ENCODE peak calls at places on chromosomes 13 and 19, in five cellular contexts. N is endothelial cell of umbilical vein, E is neural progenitor cell, R is GM23248, S is HCT116. B is an unnamed sample. For H3K36me3, the result is how much of the 10 kb centered on the place peaks cover.

GRCh38 chr13:94537740-94538630 is 58.0 kb downstream of the TGDS start:
- DNase-seq in R (no peak), E (no peak), N (no peak), S (no peak), B (no peak)

GRCh38 chr19:4329858-4330257 is 8.8 kb downstream of the STAP2 start:
- DNase-seq in E (no peak), R (no peak), N (no peak), S (no peak), B (no peak)

GRCh38 chr13:110936519-110936918 is 21.6 kb upstream of the ANKRD10 start:
- DNase-seq in R (no peak), N (no peak), E (no peak), S (no peak), B (no peak)

GRCh38 chr19:2575734-2576481 is 100.0 kb downstream of the GADD45B start:
- DNase-seq in E (no peak), S (no peak), N (no peak), R (peak), B (no peak)

GRCh38 chr13:44231786-44232516 is 141.7 kb upstream of the SERP2 start:
- DNase-seq in R (peak), N (peak), E (no peak), S (peak), B (peak)

GRCh38 chr19:3805859-3806258 is 19.7 kb upstream of the MATK start:
- DNase-seq in R (no peak), N (no peak), S (no peak), E (no peak), B (no peak)

GRCh38 chr19:15114153-15114540 is 6.9 kb downstream of the SYDE1 start:
- DNase-seq in R (peak), N (no peak), E (no peak), S (no peak), B (peak)

GRCh38 chr19:39237200-39238184 is 7.3 kb downstream of the IFNL3 start:
- DNase-seq in N (no peak), E (no peak), S (peak), R (no peak), B (no peak)

GRCh38 chr19:10744848-10745293 is 27.0 kb downstream of the DNM2 start:
- DNase-seq in E (no peak), S (no peak), R (no peak), N (no peak), B (no peak)

GRCh38 chr19:2495130-2495641 is 19.3 kb downstream of the GADD45B start:
- DNase-seq in E (peak), S (no peak), N (peak), R (peak), B (no peak)

GRCh38 chr13:82758056-82758455 is 1124.2 kb downstream of the SLITRK1 start:
- DNase-seq in R (peak), S (peak), N (no peak), E (peak), B (no peak)

GRCh38 chr13:49062297-49062896 is 86.7 kb downstream of the FNDC3A start:
- DNase-seq in E (no peak), S (no peak), R (peak), N (peak), B (no peak)

GRCh38 chr13:31043891-31044657 is 111.6 kb downstream of the TEX26 start:
- DNase-seq in R (peak), E (peak), N (peak), S (peak), B (peak)

GRCh38 chr19:18609717-18610051 is 3.0 kb upstream of the TMEM59L start:
- DNase-seq in N (no peak), R (no peak), S (no peak), E (no peak), B (no peak)

GRCh38 chr19:18608805-18609716 is 2.5 kb upstream of the CRLF1 start:
- DNase-seq in R (no peak), E (no peak), N (no peak), S (no peak), B (no peak)

GRCh38 chr19:18611327-18612050 is 1.2 kb upstream of the TMEM59L start:
- DNase-seq in R (no peak), N (no peak), S (no peak), E (peak), B (no peak)

GRCh38 chr19:18610556-18611326 is 1.9 kb upstream of the TMEM59L start:
- DNase-seq in E (peak), N (no peak), R (no peak), S (no peak), B (no peak)

GRCh38 chr19:18610245-18610555 is 2.5 kb upstream of the TMEM59L start:
- DNase-seq in N (no peak), S (no peak), R (no peak), E (peak), B (no peak)
- TF ChIP-seq EZH2 in N (no peak), S (no peak), R (no peak), E (no peak), B (no peak)

GRCh38 chr13:26185720-26186119 is 36.4 kb downstream of the RNF6 start:
- DNase-seq in N (no peak), S (no peak), R (no peak), E (no peak), B (no peak)
- H3K9ac ChIP-seq in N (peak), S (no peak), R (peak), E (no peak), B (peak)

GRCh38 chr19:52778811-52779210 is 7.8 kb downstream of the ZNF600 start:
- DNase-seq in S (no peak), E (no peak), R (peak), N (no peak), B (no peak)
- H3K36me3 ChIP-seq in S (under half), E (under half), R (under half), N (under half), B (under half)

DNA sequence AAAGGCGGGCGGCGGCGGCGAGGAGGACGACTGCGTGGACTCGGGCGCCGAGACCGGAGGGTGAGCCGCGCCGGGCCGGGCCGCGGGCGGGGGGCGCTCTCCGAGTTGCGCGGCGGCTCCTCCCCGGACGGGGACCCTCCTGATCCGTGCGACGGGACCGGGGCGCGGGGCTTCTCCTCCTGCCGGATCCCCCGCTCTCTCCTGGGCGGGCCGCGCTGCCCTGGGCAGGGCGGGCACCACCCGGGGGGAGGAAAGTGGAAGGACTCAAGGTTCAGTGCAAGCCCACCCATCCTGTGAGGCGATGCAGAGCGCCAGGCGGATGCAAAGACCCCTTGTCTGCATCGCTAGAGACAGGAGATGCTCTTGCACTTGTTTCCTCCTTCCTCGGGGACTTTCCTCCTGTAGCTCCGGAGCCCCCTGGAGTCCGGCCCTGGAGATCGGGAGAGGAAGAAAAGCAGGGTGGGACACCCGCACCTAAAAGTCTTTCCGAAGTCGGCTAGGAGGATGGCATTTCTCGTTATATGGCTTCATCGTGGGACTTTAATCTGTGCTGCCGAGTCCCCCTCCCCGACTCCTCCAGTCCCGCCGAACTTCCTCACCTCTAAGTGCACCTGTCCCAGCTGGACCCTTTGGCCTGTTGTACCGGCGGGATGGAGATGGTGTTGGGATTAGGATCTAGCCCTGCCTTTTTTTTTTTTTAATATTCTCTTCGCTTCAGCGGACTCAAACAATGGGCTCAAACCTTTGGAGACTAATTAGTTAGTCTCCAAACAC is 499 bp downstream of the FAM124A start:
- DNase-seq in R (peak), N (peak), E (peak), S (no peak), B (no peak)
- TF ChIP-seq EZH2 in R (peak), N (no peak), E (no peak), S (no peak), B (peak)

DNA sequence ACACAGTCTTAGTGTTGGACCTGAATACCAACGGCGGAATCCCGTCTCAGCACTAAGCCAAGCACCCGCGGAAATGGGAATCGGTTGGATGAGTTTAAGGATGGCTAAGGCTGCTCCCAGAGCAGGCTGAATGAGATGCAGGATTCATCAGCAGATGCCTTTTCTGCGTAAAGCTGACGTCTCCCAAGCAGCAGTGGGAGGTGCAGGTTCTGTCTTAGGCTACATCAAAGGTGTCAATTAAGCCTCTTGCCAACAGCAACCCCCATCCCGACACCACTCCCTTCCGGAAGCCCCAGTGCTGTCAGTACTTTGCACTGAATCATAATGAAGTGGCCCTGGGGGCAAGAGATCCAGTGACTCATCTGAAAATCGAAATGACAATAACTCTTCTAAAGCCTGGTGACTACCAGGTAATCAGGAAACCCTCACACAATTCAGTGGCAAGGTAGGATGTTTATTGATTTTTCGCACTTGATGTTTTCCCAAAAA is 275.6 kb downstream of the DCLK1 start:
- DNase-seq in E (peak), R (peak), S (peak), N (no peak), B (peak)
- H3K9ac ChIP-seq in E (no peak), R (no peak), S (no peak), N (no peak), B (no peak)

DNA sequence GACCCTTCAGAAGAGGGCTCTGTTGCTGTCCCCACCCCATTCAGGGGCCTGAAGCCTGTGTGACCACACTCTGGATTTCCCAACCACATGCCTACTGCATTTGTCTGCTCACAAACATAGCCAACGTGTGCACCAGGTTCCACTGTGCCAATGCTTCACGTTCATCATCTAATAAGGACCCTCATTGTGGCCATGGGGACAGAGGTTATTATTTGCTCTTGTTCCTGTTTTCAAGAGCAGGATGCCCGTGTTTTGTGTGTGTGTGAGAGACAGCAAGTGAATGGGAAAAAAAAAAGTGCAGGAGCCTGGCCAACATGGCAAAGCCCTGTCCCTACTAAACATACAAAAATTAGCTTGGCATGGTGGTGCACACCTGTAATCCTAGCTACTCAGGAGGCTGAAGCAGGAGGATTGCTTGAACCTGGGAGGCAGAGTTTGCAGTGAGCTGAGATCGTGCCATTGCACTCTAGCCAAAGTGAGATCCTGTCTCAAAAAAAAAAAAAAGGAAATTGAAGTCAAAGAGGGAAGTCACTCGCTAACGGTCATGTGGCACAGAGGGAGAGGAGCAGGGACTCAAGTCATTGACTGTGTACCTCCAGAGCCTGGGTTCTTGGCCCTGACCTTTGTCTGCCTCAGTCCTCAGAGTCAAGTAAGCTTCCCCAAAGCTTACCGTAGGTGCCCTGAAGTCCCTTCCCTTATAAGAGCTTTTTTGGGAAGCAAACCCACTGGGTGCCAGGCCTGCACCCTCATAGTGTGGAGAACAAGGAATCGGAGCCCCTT is 6.9 kb downstream of the B3GNT8 start:
- DNase-seq in S (no peak), E (no peak), R (no peak), N (no peak), B (no peak)
- H3K36me3 ChIP-seq in S (under half), E (under half), R (under half), N (under half), B (under half)

GRCh38 chr13:25180795-25181537 is 8.9 kb upstream of the AMER2 start:
- DNase-seq in N (no peak), R (no peak), E (peak), S (no peak), B (no peak)
- TF ChIP-seq EZH2 in N (no peak), R (no peak), E (no peak), S (no peak), B (no peak)

B was measured in astrocyte.